ENCODE peak calls at places on chromosomes 3 and 15, in four cellular contexts. U is thoracic aorta, W is heart right ventricle, O is breast epithelium. T is an unnamed sample. For H3K36me3 and H3K27me3, the result is how much of the 10 kb centered on the place peaks cover.

GRCh38 chr3:194235160-194235559 is 99.2 kb downstream of the HES1 start:
- DNase-seq in O (no peak), U (no peak), W (no peak), T (no peak)

GRCh38 chr15:76150971-76151598 is 91.3 kb downstream of the TMEM266 start:
- DNase-seq in W (peak), O (peak), U (peak), T (peak)

GRCh38 chr3:159252772-159253384 is 451.0 kb downstream of the MFSD1 start:
- DNase-seq in U (no peak), O (no peak), W (no peak), T (no peak)

GRCh38 chr3:77051927-77052542 is 12.1 kb downstream of the ROBO2 start:
- DNase-seq in W (no peak), U (no peak), O (no peak), T (no peak)

GRCh38 chr15:95371664-95372063 is 958.8 kb upstream of the NR2F2 start:
- DNase-seq in U (no peak), W (no peak), O (no peak), T (no peak)

GRCh38 chr15:52783929-52784798 is 6.0 kb downstream of the ONECUT1 start:
- DNase-seq in W (no peak), O (no peak), U (no peak), T (peak)

GRCh38 chr15:90188914-90189748 is 12.0 kb upstream of the SEMA4B start:
- DNase-seq in O (no peak), W (no peak), U (no peak), T (no peak)

GRCh38 chr3:50321844-50322385 is 630 bp downstream of the HYAL2 start:
- DNase-seq in W (no peak), O (no peak), U (no peak), T (no peak)

GRCh38 chr15:101031203-101031602 is 112.0 kb downstream of the LRRK1 start:
- DNase-seq in U (no peak), O (no peak), W (peak), T (no peak)

GRCh38 chr3:33919721-33920120 is 121.3 kb downstream of the PDCD6IP start:
- DNase-seq in U (no peak), W (no peak), O (no peak), T (no peak)

GRCh38 chr3:11661827-11662226 is 18.1 kb upstream of the VGLL4 start:
- DNase-seq in W (no peak), U (no peak), O (no peak), T (peak)

GRCh38 chr15:75673426-75674247 is 25.9 kb downstream of the SNX33 start:
- DNase-seq in U (peak), O (no peak), W (peak), T (peak)

GRCh38 chr15:80776420-80777045 is 2.6 kb upstream of the CEMIP start:
- DNase-seq in O (peak), W (peak), U (no peak), T (peak)

GRCh38 chr3:65597225-65597951 is 441.3 kb downstream of the MAGI1 start:
- DNase-seq in O (peak), U (no peak), W (peak), T (no peak)

GRCh38 chr3:133506215-133506901 is 67.1 kb upstream of the CDV3 start:
- DNase-seq in O (no peak), W (no peak), U (no peak), T (no peak)

GRCh38 chr3:108388136-108389132 is 92.1 kb downstream of the HHLA2 start:
- DNase-seq in U (no peak), W (no peak), O (no peak), T (peak)

GRCh38 chr3:21457084-21457483 is 293.9 kb downstream of the ZNF385D start:
- DNase-seq in U (no peak), O (no peak), W (no peak), T (no peak)

DNA sequence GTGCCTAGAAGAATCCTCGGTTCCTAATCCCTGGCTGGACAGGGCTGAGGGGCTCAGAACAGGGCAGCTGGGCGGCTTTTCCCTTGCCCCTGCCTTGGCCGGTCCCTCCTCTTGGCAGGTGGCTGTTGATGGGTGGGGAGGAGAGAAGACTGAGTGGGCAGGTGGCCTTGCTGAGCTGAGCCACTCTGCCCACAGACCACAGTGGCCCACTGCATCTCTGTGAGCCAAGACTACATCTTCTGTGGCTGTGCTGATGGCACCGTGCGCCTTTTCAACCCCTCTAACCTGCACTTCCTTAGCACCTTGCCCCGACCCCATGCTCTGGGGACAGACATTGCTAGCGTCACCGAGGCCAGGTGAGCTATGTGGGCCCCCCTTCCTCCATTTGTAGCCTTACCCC is 14.5 kb upstream of the JMJD7 start:
- DNase-seq in W (no peak), U (no peak), O (no peak), T (no peak)
- H3K36me3 ChIP-seq in W (half or more), U (under half), O (under half), T (under half)

DNA sequence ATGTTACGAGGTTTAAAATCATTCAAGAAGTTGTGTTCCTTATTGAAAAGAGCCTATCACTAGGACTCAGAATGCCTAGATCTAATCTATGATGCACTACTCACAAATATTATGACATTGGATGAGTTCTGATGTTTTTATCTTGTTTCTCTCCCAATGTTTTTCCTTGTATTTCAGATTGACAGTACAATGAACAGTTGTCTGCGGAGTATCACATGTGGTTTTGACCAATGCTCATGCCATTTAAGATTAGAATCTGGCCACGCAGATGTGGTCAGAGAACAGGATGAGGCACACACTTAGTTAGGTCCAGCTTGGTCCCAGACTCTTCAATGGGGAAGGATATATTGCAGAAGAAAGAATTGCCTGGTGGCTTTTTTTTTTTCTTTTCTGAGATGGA is 25.6 kb upstream of the CCDC50 start:
- DNase-seq in U (no peak), O (no peak), W (no peak), T (no peak)
- H3K4me3 ChIP-seq in U (no peak), O (no peak), W (no peak), T (no peak)

GRCh38 chr15:56940388-56940787 is 21.9 kb downstream of the TCF12 start:
- DNase-seq in W (no peak), O (no peak), U (no peak), T (no peak)

GRCh38 chr15:56943398-56943797 is 25.0 kb downstream of the TCF12 start:
- DNase-seq in O (no peak), W (no peak), U (no peak), T (no peak)

GRCh38 chr15:56942118-56942517 is 23.7 kb downstream of the TCF12 start:
- DNase-seq in W (no peak), O (no peak), U (no peak), T (no peak)

GRCh38 chr15:56936929-56937328 is 18.5 kb downstream of the TCF12 start:
- DNase-seq in W (no peak), U (no peak), O (no peak), T (no peak)

DNA sequence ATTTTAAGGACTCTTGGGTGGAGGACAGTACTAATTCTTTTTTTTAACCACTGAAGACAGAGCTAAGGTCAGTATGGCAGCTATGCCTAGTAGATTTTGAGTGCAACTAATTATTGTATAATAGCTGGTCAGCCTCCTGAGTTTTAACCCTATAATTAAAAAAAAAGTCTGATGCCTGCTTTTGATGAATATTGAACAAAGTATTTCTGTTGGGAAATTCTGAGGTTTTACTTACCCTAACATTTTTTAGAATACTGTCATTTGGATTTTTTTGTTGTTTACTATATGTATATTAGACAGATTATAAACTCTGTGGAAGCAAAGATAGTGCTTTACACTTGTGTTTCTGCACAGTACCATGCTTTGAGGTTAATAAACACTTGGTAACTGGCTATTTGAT is 20.8 kb downstream of the TCF12 start:
- DNase-seq in W (no peak), U (no peak), O (no peak), T (no peak)
- H3K27me3 ChIP-seq in W (under half), U (under half), O (under half), T (under half)

DNA sequence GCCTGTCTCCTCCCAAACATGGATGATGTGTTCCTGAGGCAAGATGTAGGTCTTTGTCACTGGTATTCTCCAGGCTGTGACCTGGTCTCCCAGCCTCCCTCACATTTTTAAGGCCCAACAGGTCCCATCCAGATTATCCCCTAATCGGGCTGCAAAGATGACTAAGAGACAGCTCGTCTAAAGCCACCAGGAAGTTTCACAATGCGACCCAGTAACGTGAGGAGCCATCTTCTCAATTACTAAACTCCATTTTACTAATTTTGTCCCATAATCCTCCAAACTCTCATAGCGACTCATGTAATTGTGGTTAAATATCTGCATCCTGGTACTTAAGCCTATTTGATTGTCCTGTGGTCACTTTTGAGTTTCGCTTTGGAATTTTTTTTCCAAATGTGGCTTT is 8.6 kb upstream of the PLA2G4F start:
- DNase-seq in W (no peak), O (no peak), U (no peak), T (no peak)
- H3K36me3 ChIP-seq in W (half or more), O (under half), U (half or more), T (under half)

GRCh38 chr15:34365836-34366235 is 1.2 kb downstream of the LPCAT4 start:
- DNase-seq in U (no peak), W (no peak), O (no peak), T (no peak)
- H3K4me3 ChIP-seq in U (peak), W (peak), O (peak), T (peak)

GRCh38 chr15:66251065-66251789 is 2.3 kb downstream of the MEGF11 start:
- DNase-seq in U (no peak), W (no peak), O (no peak), T (no peak)

GRCh38 chr15:66249623-66250174 is 3.9 kb downstream of the MEGF11 start:
- DNase-seq in U (no peak), O (no peak), W (no peak), T (no peak)

GRCh38 chr15:66251790-66252355 is 1.7 kb downstream of the MEGF11 start:
- DNase-seq in W (no peak), U (no peak), O (no peak), T (no peak)

GRCh38 chr15:66241886-66242285 is 11.7 kb downstream of the MEGF11 start:
- DNase-seq in U (no peak), W (no peak), O (no peak), T (no peak)

DNA sequence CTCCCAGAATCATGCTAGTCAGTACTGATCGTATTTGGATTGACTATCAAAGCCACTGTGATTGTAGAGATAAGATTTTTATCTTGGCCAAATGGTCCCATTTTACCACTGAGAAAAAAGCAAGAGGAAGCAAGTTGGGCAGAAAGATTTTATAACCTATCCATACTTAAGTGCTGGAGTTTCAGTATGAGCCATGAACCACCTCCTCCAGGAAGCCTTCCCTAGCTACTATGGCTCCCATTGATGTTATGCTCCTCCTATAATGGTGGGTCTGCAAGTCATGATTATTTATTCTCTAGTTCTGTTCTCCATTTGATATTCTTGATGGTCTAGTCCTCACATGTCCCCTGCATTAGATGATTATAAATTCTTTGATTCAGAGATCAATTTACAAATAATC is 6.6 kb downstream of the MEGF11 start:
- DNase-seq in U (no peak), O (no peak), W (no peak), T (no peak)
- H3K27me3 ChIP-seq in U (under half), O (under half), W (half or more), T (under half)

DNA sequence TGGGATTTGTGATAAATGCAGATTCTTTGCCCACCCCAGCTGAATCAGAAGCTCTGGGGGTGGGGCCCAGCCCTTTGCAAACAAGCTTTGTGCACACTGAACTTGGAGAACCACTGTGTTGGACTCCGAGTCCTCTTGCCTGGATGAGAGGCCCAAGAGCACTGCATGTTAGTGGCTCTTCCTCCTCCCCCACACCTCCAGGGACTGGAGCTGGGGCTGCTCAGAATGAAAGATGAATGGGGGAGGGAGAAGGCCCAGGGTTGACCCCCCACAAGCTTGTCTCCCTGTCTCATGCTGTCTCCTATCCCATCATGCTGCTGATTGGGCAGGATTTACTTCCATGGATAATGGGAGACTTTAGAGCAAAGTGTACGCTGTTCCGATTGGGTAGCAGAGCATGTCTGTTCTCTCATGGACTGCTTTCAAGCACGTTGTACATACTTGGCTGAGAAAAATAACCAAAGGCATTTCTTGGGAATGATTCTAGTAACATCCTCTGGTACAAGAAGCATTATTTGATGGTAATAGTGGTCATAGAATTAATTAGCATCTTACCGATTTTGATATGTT is 99.6 kb downstream of the PGPEP1L start:
- DNase-seq in U (no peak), W (no peak), O (no peak), T (no peak)
- H3K36me3 ChIP-seq in U (under half), W (half or more), O (under half), T (under half)

T was measured in MG63.